ENCODE peak calls at places on chromosomes 16 and 17, in eight cellular contexts. V, O, N, D, B, U, H and G are unnamed samples.

GRCh38 chr16:4510131-4510530 is 28.4 kb downstream of the CDIP1 start:
- DNase-seq in V (no peak), O (no peak), N (no peak), D (no peak), B (no peak), U (no peak), H (no peak), G (no peak)

GRCh38 chr17:57577751-57578607 is 167.1 kb downstream of the CCDC182 start:
- DNase-seq in V (peak), O (peak), N (peak), D (no peak), B (no peak), U (peak), H (peak), G (peak)

GRCh38 chr17:79214940-79215604 is 140.4 kb downstream of the ENGASE start:
- DNase-seq in V (no peak), O (no peak), N (no peak), D (no peak), B (no peak), U (no peak), H (no peak), G (no peak)

GRCh38 chr17:58734040-58734439 is 21.6 kb upstream of the PPM1E start:
- DNase-seq in V (no peak), O (no peak), N (no peak), D (no peak), B (no peak), U (no peak), H (no peak), G (no peak)

GRCh38 chr17:45223541-45224528 is 2.1 kb downstream of the FMNL1 start:
- DNase-seq in V (no peak), O (no peak), N (no peak), D (peak), B (no peak), U (no peak), H (no peak), G (no peak)

GRCh38 chr16:16861546-16861945 is 482.6 kb downstream of the NPIPA7 start:
- DNase-seq in V (no peak), O (peak), N (peak), D (peak), B (peak), U (peak), H (peak), G (no peak)

GRCh38 chr17:80780381-80781187 is 211.1 kb upstream of the CHMP6 start:
- DNase-seq in V (no peak), O (peak), N (no peak), D (peak), B (no peak), U (no peak), H (peak), G (no peak)

GRCh38 chr17:82367724-82368524 is 3.6 kb upstream of the UTS2R start:
- DNase-seq in V (peak), O (no peak), N (no peak), D (no peak), B (no peak), U (no peak), H (peak), G (no peak)

GRCh38 chr16:88711750-88712340 is 5.5 kb downstream of the CTU2 start:
- DNase-seq in V (no peak), O (no peak), N (no peak), D (no peak), B (no peak), U (no peak), H (no peak), G (no peak)

GRCh38 chr17:77959926-77960521 is 1.5 kb downstream of the TNRC6C start:
- DNase-seq in V (peak), O (no peak), N (no peak), D (no peak), B (no peak), U (no peak), H (peak), G (no peak)

GRCh38 chr17:45703806-45704205 is 80.3 kb upstream of the CRHR1 start:
- DNase-seq in V (no peak), O (no peak), N (no peak), D (no peak), B (no peak), U (no peak), H (no peak), G (no peak)

GRCh38 chr17:41769346-41769862 is 17.1 kb downstream of the JUP start:
- DNase-seq in V (no peak), O (no peak), N (no peak), D (no peak), B (no peak), U (no peak), H (no peak), G (no peak)

GRCh38 chr16:83627996-83628395 is 179.8 kb upstream of the HSBP1 start:
- DNase-seq in V (no peak), O (no peak), N (no peak), D (no peak), B (no peak), U (no peak), H (no peak), G (no peak)